ENCODE peak calls at places on chromosomes 11 and 22, in ten cellular contexts. Y, G, O, S, T, V, H, B, X and Q are unnamed samples.

GRCh38 chr11:83025267-83025704 is 46.4 kb downstream of the RAB30 start:
- DNase-seq in H (no peak), X (no peak), V (no peak), S (no peak), T (no peak), B (peak), Y (no peak), O (no peak), G (no peak), Q (no peak)

GRCh38 chr22:44159230-44159629 is 21.5 kb upstream of the PARVG start:
- DNase-seq in H (no peak), T (no peak), B (no peak), X (peak), O (no peak), Y (no peak), V (no peak), G (no peak), S (no peak), Q (no peak)

GRCh38 chr11:20729597-20730095 is 60.3 kb downstream of the NELL1 start:
- DNase-seq in G (no peak), S (no peak), V (no peak), Y (no peak), T (no peak), X (no peak), H (no peak), B (no peak), O (no peak), Q (no peak)

GRCh38 chr11:61820174-61820573 is 3.4 kb upstream of the FADS1 start:
- DNase-seq in B (no peak), Y (no peak), T (no peak), X (no peak), V (no peak), O (no peak), G (no peak), H (no peak), S (no peak), Q (no peak)

GRCh38 chr22:26681395-26681821 is 24.0 kb downstream of the MIAT start:
- DNase-seq in Y (no peak), O (peak), B (no peak), S (no peak), G (no peak), T (no peak), H (no peak), X (no peak), V (peak), Q (no peak)

GRCh38 chr11:124602751-124603150 is 8.5 kb upstream of the PANX3 start:
- DNase-seq in X (no peak), G (no peak), V (no peak), O (no peak), S (no peak), T (no peak), B (no peak), H (no peak), Y (no peak), Q (no peak)

GRCh38 chr22:42688241-42688913 is 32.3 kb downstream of the A4GALT start:
- DNase-seq in S (no peak), X (peak), O (peak), T (no peak), V (peak), G (peak), H (peak), B (peak), Y (peak), Q (peak)

GRCh38 chr11:73315288-73316020 is 7.4 kb downstream of the ARHGEF17 start:
- DNase-seq in B (no peak), G (no peak), T (no peak), H (no peak), S (no peak), O (no peak), Y (no peak), X (no peak), V (no peak), Q (no peak)

GRCh38 chr11:101296896-101297295 is 167.3 kb upstream of the PGR start:
- DNase-seq in T (no peak), O (no peak), S (no peak), B (no peak), V (no peak), H (no peak), Y (no peak), G (no peak), X (no peak), Q (no peak)

GRCh38 chr11:128686745-128687177 is 7.1 kb upstream of the FLI1 start:
- DNase-seq in S (peak), O (no peak), V (no peak), H (no peak), G (no peak), Y (peak), T (no peak), X (no peak), B (no peak), Q (no peak)